ENCODE peak calls at places on chromosomes 6 and 20, in five cellular contexts. E is cardiac muscle cell; A is SW480; C is stimulated activated naive CD8-positive, alpha-beta T cell treated with anti-CD3 and anti-CD28 coated beads, Interleukin-15, Interleukin-2, amounts not matched to agents 100 U/mL and 50 U/mL, for 24 hours; T is activated T-cell treated with anti-CD3 and anti-CD28 coated beads, Interleukin-2, amount 50 U/mL, for 4 hours. N is an unnamed sample.

GRCh38 chr6:34315780-34316179 is 67.0 kb upstream of the SMIM29 start:
- DNase-seq in E (no peak), C (peak; percentile 20), T (no peak), A (no peak), N (no peak)

GRCh38 chr6:68473433-68474210 is 161.5 kb upstream of the ADGRB3 start:
- DNase-seq in A (no peak), T (no peak), C (no peak), E (no peak), N (no peak)

GRCh38 chr6:152975204-152975915 is 7.5 kb downstream of the FBXO5 start:
- DNase-seq in A (no peak), E (peak; percentile 38), C (no peak), T (no peak), N (no peak)

GRCh38 chr6:168937061-168937460 is 316.6 kb downstream of the THBS2 start:
- DNase-seq in A (peak; percentile 5), E (no peak), C (no peak), T (no peak), N (no peak)

GRCh38 chr6:26189905-26190304 is 102.7 kb downstream of the HFE start:
- DNase-seq in A (no peak), C (no peak), E (no peak), T (no peak), N (no peak)

GRCh38 chr6:12075067-12075563 is 63.0 kb downstream of the HIVEP1 start:
- DNase-seq in C (no peak), E (peak; percentile 31), T (no peak), A (no peak), N (no peak)

GRCh38 chr6:30614044-30614842 is 2.8 kb downstream of the PPP1R10 start:
- DNase-seq in A (no peak), T (no peak), C (no peak), E (peak; percentile 37), N (peak; percentile 78)

GRCh38 chr20:43514062-43514971 is 6.8 kb downstream of the L3MBTL1 start:
- DNase-seq in A (peak; percentile 99), E (peak; percentile 99), T (peak; percentile 82), C (peak; percentile 90), N (peak; percentile 98)

GRCh38 chr20:59864726-59865125 is 68.7 kb downstream of the SYCP2 start:
- DNase-seq in T (no peak), A (no peak), C (no peak), E (no peak), N (no peak)

GRCh38 chr6:33856655-33857054 is 52.9 kb upstream of the MLN start:
- DNase-seq in E (no peak), C (peak; percentile 79), T (peak; percentile 37), A (peak; percentile 80), N (no peak)

GRCh38 chr6:132082421-132082820 is 131.2 kb upstream of the CCN2 start:
- DNase-seq in C (no peak), T (no peak), A (no peak), E (no peak), N (no peak)

GRCh38 chr6:93389192-93389591 is 30.2 kb downstream of the EPHA7 start:
- DNase-seq in C (no peak), T (no peak), A (no peak), E (peak; percentile 0), N (no peak)

GRCh38 chr20:32535316-32535952 is 49.7 kb downstream of the NOL4L start:
- DNase-seq in C (no peak), E (no peak), A (peak; percentile 56), T (no peak), N (no peak)

GRCh38 chr20:19552144-19552895 is 205.7 kb upstream of the RIN2 start:
- DNase-seq in A (peak; percentile 48), E (peak; percentile 14), T (no peak), C (no peak), N (peak; percentile 49)

GRCh38 chr6:64049736-64050135 is 414.1 kb downstream of the PHF3 start:
- DNase-seq in E (no peak), A (no peak), T (no peak), C (no peak), N (no peak)

GRCh38 chr6:28940294-28940858 is 16.6 kb upstream of the TRIM27 start:
- DNase-seq in T (peak; percentile 34), C (peak; percentile 59), E (no peak), A (peak; percentile 59), N (peak; percentile 70)

GRCh38 chr6:109720336-109720735 is 29.2 kb downstream of the FIG4 start:
- DNase-seq in C (no peak), A (no peak), E (no peak), T (no peak), N (no peak)

GRCh38 chr6:17768388-17768787 is 61.7 kb upstream of the NUP153 start:
- DNase-seq in T (no peak), E (peak; percentile 50), C (no peak), A (no peak), N (no peak)

GRCh38 chr6:135481786-135482369 is 15.7 kb downstream of the AHI1 start:
- DNase-seq in C (no peak), T (no peak), E (no peak), A (peak; percentile 55), N (no peak)

GRCh38 chr6:27205375-27206278 is 41.9 kb upstream of the PRSS16 start:
- DNase-seq in A (no peak), C (peak; percentile 52), E (peak; percentile 29), T (no peak), N (no peak)